ENCODE peak calls at places on chromosomes 13 and 19, in five cellular contexts. Z is fibroblast of gingiva, Q is MV-4-11, D is mesothelial cell of epicardium, P is LoVo. B is an unnamed sample.
A peak's percentile ranks its signal among the peaks of the same experiment; 100 is the strongest.

GRCh38 chr13:58547419-58547818 is 915.9 kb downstream of the PCDH17 start:
- DNase-seq in Z (no peak), Q (peak; percentile 55), D (no peak), P (no peak), B (no peak)

GRCh38 chr19:45179063-45179847 is 671 bp downstream of the BLOC1S3 start:
- DNase-seq in Z (peak; percentile 28), Q (no peak), D (peak; percentile 69), P (no peak), B (peak; percentile 34)

GRCh38 chr13:104143760-104144406 is 1077.7 kb upstream of the SLC10A2 start:
- DNase-seq in Z (no peak), Q (no peak), D (no peak), P (no peak), B (no peak)

GRCh38 chr19:34244611-34245299 is 9.6 kb upstream of the GARRE1 start:
- DNase-seq in Z (no peak), Q (no peak), D (no peak), P (no peak), B (no peak)

GRCh38 chr19:47778954-47779351 is 450 bp downstream of the SELENOW start:
- DNase-seq in Z (peak; percentile 18), Q (no peak), D (no peak), P (no peak), B (peak; percentile 45)

GRCh38 chr13:45548281-45548680 is 67.3 kb downstream of the ERICH6B start:
- DNase-seq in Z (no peak), Q (no peak), D (no peak), P (no peak), B (no peak)

GRCh38 chr19:46959962-46960556 is 59.6 kb upstream of the NPAS1 start:
- DNase-seq in Z (no peak), Q (no peak), D (no peak), P (no peak), B (no peak)

GRCh38 chr19:56837892-56838679 is 2.4 kb downstream of the PEG3 start:
- DNase-seq in Z (no peak), Q (no peak), D (no peak), P (no peak), B (no peak)

GRCh38 chr19:1590641-1591397 is 1.8 kb downstream of the MBD3 start:
- DNase-seq in Z (no peak), Q (peak; percentile 39), D (no peak), P (no peak), B (peak; percentile 57)

GRCh38 chr19:43738780-43739211 is 16.0 kb downstream of the SMG9 start:
- DNase-seq in Z (no peak), Q (no peak), D (no peak), P (peak; percentile 50), B (no peak)

GRCh38 chr19:35398570-35398969 is 27.7 kb downstream of the GPR42 start:
- DNase-seq in Z (no peak), Q (no peak), D (no peak), P (no peak), B (no peak)

B was measured in foreskin fibroblast.